ENCODE peak calls at places on chromosomes 6 and 20, in seven cellular contexts. Y is fibroblast of lung; H is kidney tubule cell; A is NCI-H1694 treated with DMSO at 0.1 percent for 48 hours; F is activated B cell treated with CpG ODN at 0.5 μM for 24 hours; R is activated CD4-positive, alpha-beta T cell treated with anti-CD3 and anti-CD28 coated beads, Interleukin-2, amount 10 ng/mL, durations not matched to agents 7 days and 5 days; L is pancreas. I is an unnamed sample.

GRCh38 chr6:77425216-77425615 is 38.1 kb downstream of the HTR1B start:
- DNase-seq in Y (no peak), H (no peak), A (no peak), F (no peak), R (no peak), L (no peak), I (no peak)

GRCh38 chr6:154732538-154732823 is 735 bp upstream of the SCAF8 start:
- DNase-seq in Y (no peak), H (no peak), A (no peak), F (no peak), R (no peak), L (no peak), I (no peak)

GRCh38 chr20:6767536-6768227 is at the start of gene BMP2:
- DNase-seq in Y (peak; percentile 75), H (peak; percentile 83), A (peak; percentile 11), F (no peak), R (no peak), L (peak; percentile 66), I (no peak)

GRCh38 chr6:107179004-107179403 is 63.7 kb upstream of the BEND3 start:
- DNase-seq in Y (no peak), H (no peak), A (peak; percentile 2), F (no peak), R (no peak), L (no peak), I (no peak)

GRCh38 chr6:32689531-32690505 is 23.4 kb upstream of the HLA-DQB1 start:
- DNase-seq in Y (no peak), H (no peak), A (no peak), F (no peak), R (no peak), L (no peak), I (no peak)

GRCh38 chr6:47483853-47484546 is 6.4 kb downstream of the CD2AP start:
- DNase-seq in Y (peak; percentile 87), H (peak; percentile 77), A (no peak), F (no peak), R (no peak), L (no peak), I (no peak)

GRCh38 chr6:36267731-36268477 is 2.0 kb upstream of the PNPLA1 start:
- DNase-seq in Y (no peak), H (peak; percentile 25), A (no peak), F (no peak), R (no peak), L (no peak), I (no peak)

GRCh38 chr6:137738197-137738596 is 128.9 kb upstream of the TNFAIP3 start:
- DNase-seq in Y (peak; percentile 89), H (peak; percentile 88), A (no peak), F (no peak), R (no peak), L (no peak), I (no peak)

GRCh38 chr20:25248501-25249172 is 752 bp downstream of the PYGB start:
- DNase-seq in Y (peak; percentile 56), H (peak; percentile 46), A (no peak), F (no peak), R (no peak), L (peak; percentile 55), I (peak; percentile 21)

GRCh38 chr6:19934996-19935591 is 97.9 kb downstream of the ID4 start:
- DNase-seq in Y (no peak), H (no peak), A (no peak), F (no peak), R (no peak), L (no peak), I (no peak)

GRCh38 chr6:170010665-170011232 is 259.3 kb downstream of the ERMARD start:
- DNase-seq in Y (no peak), H (no peak), A (no peak), F (no peak), R (no peak), L (no peak), I (no peak)

GRCh38 chr6:13431861-13432465 is 55.4 kb downstream of the GFOD1 start:
- DNase-seq in Y (peak; percentile 65), H (peak; percentile 54), A (no peak), F (no peak), R (peak; percentile 22), L (no peak), I (no peak)

GRCh38 chr6:86500035-86500434 is 437.3 kb upstream of the HTR1E start:
- DNase-seq in Y (no peak), H (no peak), A (no peak), F (no peak), R (no peak), L (no peak), I (no peak)

GRCh38 chr6:86355271-86355670 is 582.1 kb upstream of the HTR1E start:
- DNase-seq in Y (no peak), H (peak; percentile 17), A (no peak), F (no peak), R (no peak), L (no peak), I (peak; percentile 26)

GRCh38 chr20:49823152-49823847 is 10.7 kb downstream of the SLC9A8 start:
- DNase-seq in Y (no peak), H (no peak), A (no peak), F (no peak), R (peak; percentile 52), L (no peak), I (no peak)

GRCh38 chr6:120564779-120565178 is 769.5 kb downstream of the TBC1D32 start:
- DNase-seq in Y (no peak), H (no peak), A (no peak), F (no peak), R (no peak), L (no peak), I (no peak)

GRCh38 chr6:40500227-40500626 is 86.9 kb downstream of the LRFN2 start:
- DNase-seq in Y (no peak), H (no peak), A (no peak), F (no peak), R (no peak), L (no peak), I (no peak)

GRCh38 chr6:88107241-88107640 is 58.9 kb downstream of the CNR1 start:
- DNase-seq in Y (no peak), H (no peak), A (no peak), F (no peak), R (no peak), L (no peak), I (no peak)

GRCh38 chr20:45229264-45230056 is 8.3 kb downstream of the SEMG2 start:
- DNase-seq in Y (no peak), H (peak; percentile 54), A (no peak), F (no peak), R (peak; percentile 50), L (peak; percentile 55), I (no peak)

GRCh38 chr20:46011631-46012482 is 3.1 kb downstream of the MMP9 start:
- DNase-seq in Y (peak; percentile 28), H (peak; percentile 83), A (no peak), F (no peak), R (no peak), L (peak; percentile 30), I (peak; percentile 25)

GRCh38 chr6:14549871-14550270 is 432.3 kb downstream of the CD83 start:
- DNase-seq in Y (no peak), H (no peak), A (no peak), F (no peak), R (no peak), L (no peak), I (no peak)

GRCh38 chr20:63071541-63072181 is 64.9 kb upstream of the BHLHE23 start:
- DNase-seq in Y (peak; percentile 63), H (peak; percentile 70), A (peak; percentile 37), F (no peak), R (no peak), L (no peak), I (no peak)

GRCh38 chr6:43763133-43763797 is 6.7 kb upstream of the VEGFA start:
- DNase-seq in Y (peak; percentile 69), H (peak; percentile 39), A (no peak), F (no peak), R (no peak), L (no peak), I (no peak)